ENCODE peak calls at places on chromosomes 4 and X, in eight cellular contexts. U, C, S, H, O, I, J and L are unnamed samples.

GRCh38 chr4:106478152-106478551 is 109.6 kb upstream of the GIMD1 start:
- DNase-seq in U (no peak), C (no peak), S (no peak), H (no peak), O (no peak), I (no peak), J (no peak), L (no peak)

GRCh38 chr4:73964862-73965611 is 16.8 kb downstream of the PF4 start:
- DNase-seq in U (peak; percentile 84), C (no peak), S (peak; percentile 37), H (peak; percentile 46), O (no peak), I (no peak), J (peak; percentile 71), L (peak; percentile 41)

GRCh38 chr4:129362685-129363274 is 266.8 kb downstream of the C4orf33 start:
- DNase-seq in U (peak; percentile 79), C (peak; percentile 72), S (peak; percentile 70), H (peak; percentile 57), O (peak; percentile 51), I (peak; percentile 61), J (peak; percentile 85), L (peak; percentile 87)

GRCh38 chrX:154349359-154349935 is 25.0 kb downstream of the FLNA start:
- DNase-seq in U (no peak), C (no peak), S (peak; percentile 1), H (no peak), O (no peak), I (no peak), J (no peak), L (no peak)

GRCh38 chr4:52265781-52266525 is 214.8 kb downstream of the SPATA18 start:
- DNase-seq in U (no peak), C (no peak), S (no peak), H (no peak), O (no peak), I (peak; percentile 38), J (no peak), L (no peak)

GRCh38 chrX:129678176-129678880 is 23.6 kb upstream of the APLN start:
- DNase-seq in U (peak; percentile 32), C (peak; percentile 28), S (peak; percentile 62), H (no peak), O (peak; percentile 62), I (peak; percentile 81), J (peak; percentile 23), L (peak; percentile 37)

GRCh38 chrX:683572-683971 is 53.0 kb downstream of the SHOX start:
- DNase-seq in U (peak; percentile 64), C (no peak), S (no peak), H (no peak), O (no peak), I (no peak), J (peak; percentile 20), L (no peak)

GRCh38 chrX:50726296-50726695 is 87.7 kb downstream of the SHROOM4 start:
- DNase-seq in U (peak; percentile 49), C (no peak), S (no peak), H (no peak), O (no peak), I (no peak), J (no peak), L (no peak)

GRCh38 chr4:53484911-53485459 is 106.3 kb downstream of the LNX1 start:
- DNase-seq in U (no peak), C (no peak), S (no peak), H (no peak), O (no peak), I (no peak), J (no peak), L (no peak)

GRCh38 chr4:37879365-37879764 is 11.5 kb upstream of the TBC1D1 start:
- DNase-seq in U (no peak), C (no peak), S (no peak), H (no peak), O (no peak), I (no peak), J (no peak), L (no peak)

GRCh38 chr4:37885496-37885895 is 5.4 kb upstream of the TBC1D1 start:
- DNase-seq in U (no peak), C (no peak), S (no peak), H (no peak), O (peak; percentile 23), I (no peak), J (no peak), L (peak; percentile 32)

GRCh38 chr4:37884855-37885487 is 5.9 kb upstream of the TBC1D1 start:
- DNase-seq in U (no peak), C (no peak), S (no peak), H (no peak), O (no peak), I (no peak), J (no peak), L (no peak)

DNA sequence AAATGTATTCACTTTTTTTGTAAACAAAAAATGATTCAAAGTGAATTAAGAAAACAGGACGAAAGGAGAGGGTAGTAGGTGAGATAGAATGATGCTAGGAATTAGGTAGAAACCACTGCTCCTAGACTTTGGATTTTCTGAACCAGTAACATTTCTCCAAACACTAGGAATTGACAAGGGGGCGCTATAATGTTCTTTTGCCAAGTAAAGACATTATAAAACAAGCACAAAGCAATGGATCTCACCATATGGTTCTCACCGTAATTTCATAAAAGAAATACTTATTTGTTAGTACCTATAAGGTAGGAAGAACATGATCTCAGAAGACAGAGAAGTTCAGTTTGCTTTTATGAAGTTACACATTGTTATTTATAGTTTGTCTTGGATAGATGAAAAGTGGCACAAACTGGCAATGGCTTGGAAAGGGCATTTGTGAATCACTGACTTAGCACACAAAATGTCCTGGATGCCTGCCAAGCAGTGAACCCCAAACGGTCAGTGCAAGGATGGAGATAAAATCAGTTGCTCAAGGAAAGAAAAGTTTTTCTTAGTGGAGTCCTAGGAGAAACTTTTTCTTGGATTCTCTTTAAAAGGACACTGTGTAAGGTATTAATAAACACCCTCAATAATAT is 8.1 kb upstream of the TBC1D1 start:
- DNase-seq in U (peak; percentile 75), C (no peak), S (no peak), H (no peak), O (no peak), I (no peak), J (peak; percentile 17), L (no peak)
- TF ChIP-seq EZH2phosphoT487 in U (no peak), C (no peak), S (no peak), H (no peak), O (no peak), I (no peak), J (no peak), L (no peak)

DNA sequence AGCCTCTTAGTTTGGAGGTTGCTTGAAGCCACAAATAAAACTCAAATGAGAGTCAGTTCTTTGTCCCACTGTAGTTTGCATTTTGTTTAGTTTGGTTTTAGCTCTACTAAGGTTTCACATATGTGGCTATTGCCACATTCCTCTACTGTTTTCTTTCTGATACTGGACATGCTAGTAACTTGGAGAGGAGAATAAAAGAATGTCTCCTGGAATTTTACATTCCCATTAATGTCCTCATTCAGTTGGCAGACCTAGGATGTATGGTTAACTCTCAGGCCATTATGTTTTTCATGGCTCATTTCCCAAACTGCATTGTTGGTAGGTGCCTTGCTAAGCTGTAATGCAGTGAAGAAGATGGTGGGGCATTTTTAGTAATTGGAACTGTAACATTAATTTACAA is 29.9 kb downstream of the UPRT start:
- DNase-seq in U (no peak), C (no peak), S (peak; percentile 44), H (no peak), O (no peak), I (no peak), J (no peak), L (no peak)
- H3K4me3 ChIP-seq in U (no peak overlapping the region), C (no peak overlapping the region), S (no peak overlapping the region), H (no peak overlapping the region), O (no peak overlapping the region), I (no peak overlapping the region), J (no peak overlapping the region), L (no peak overlapping the region)

GRCh38 chr4:23814606-23815005 is 75.2 kb downstream of the PPARGC1A start:
- DNase-seq in U (no peak), C (no peak), S (no peak), H (no peak), O (no peak), I (no peak), J (no peak), L (no peak)

GRCh38 chr4:23805381-23805780 is 84.5 kb downstream of the PPARGC1A start:
- DNase-seq in U (no peak), C (no peak), S (no peak), H (no peak), O (no peak), I (no peak), J (no peak), L (no peak)

GRCh38 chr4:23815351-23815750 is 74.5 kb downstream of the PPARGC1A start:
- DNase-seq in U (no peak), C (no peak), S (no peak), H (no peak), O (no peak), I (no peak), J (no peak), L (no peak)

GRCh38 chr4:23811045-23811620 is 78.7 kb downstream of the PPARGC1A start:
- DNase-seq in U (no peak), C (no peak), S (no peak), H (no peak), O (no peak), I (no peak), J (no peak), L (no peak)
- TF ChIP-seq EZH2phosphoT487 in U (no peak), C (no peak), S (no peak), H (no peak), O (no peak), I (no peak), J (no peak), L (no peak)

DNA sequence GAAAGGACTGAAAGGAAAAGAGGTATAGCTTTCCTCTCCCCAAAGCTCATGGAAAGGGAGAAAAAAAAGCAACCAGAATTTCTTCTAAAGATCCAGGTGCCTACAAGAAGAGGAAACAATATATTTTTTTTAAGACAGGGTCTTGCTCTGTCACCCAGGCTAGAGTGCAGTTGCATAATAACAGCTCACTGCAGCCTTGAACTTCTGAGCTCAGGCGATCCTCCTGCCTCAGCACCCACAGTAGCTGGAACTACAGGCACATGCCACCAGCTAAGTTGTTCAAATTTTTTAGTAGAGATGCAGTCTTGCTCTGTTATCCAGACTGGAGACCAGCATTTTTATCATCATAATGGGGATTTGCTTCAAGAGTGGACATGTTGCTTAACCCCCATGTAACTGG is 30.5 kb upstream of the BBS12 start:
- DNase-seq in U (no peak), C (no peak), S (no peak), H (no peak), O (no peak), I (no peak), J (no peak), L (no peak)
- H3K4me3 ChIP-seq in U (no peak overlapping the region), C (no peak overlapping the region), S (no peak overlapping the region), H (no peak overlapping the region), O (no peak overlapping the region), I (no peak overlapping the region), J (no peak overlapping the region), L (no peak overlapping the region)

DNA sequence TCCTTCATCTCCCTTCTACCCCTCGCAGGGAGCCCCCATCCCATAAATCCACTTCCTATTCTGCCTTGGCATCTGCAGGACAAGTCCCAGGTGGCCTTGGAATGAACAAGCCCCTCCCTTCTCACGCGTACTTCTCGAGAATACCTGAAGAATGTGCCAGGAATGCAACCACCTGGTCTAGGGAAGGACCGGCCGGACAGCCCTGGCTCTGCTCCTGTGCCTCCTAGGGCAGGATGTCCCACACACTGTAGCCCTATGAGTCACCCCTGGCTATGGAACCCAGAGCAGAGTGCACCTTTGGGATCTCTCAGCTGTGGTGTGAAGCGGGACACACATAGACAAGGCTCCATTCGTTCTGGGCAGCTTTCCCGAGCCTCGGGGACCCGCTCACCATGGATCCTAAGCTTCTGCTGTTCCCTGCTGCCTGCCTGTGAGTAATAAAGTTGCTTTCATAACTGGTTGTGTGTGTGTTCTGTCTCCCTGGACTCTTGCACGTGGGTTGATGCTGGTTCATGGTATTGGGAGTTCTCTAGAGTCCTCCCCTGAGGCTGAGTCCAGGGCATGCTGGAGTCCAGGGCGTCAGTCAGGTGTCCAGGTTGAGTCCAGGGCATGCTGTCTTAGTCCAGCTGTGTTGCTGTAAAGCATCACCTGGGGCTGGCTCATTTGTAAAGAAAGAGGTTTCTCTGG is 7.6 kb upstream of the PDE6B start:
- DNase-seq in U (peak; percentile 65), C (no peak), S (no peak), H (no peak), O (no peak), I (peak; percentile 68), J (no peak), L (peak; percentile 45)
- TF ChIP-seq EZH2phosphoT487 in U (no peak), C (no peak), S (no peak), H (no peak), O (no peak), I (no peak), J (no peak), L (no peak)